ENCODE peak calls at places on chromosomes 4 and X, in seven cellular contexts. One of them, this sample, is unnamed.

GRCh38 chrX:51395807-51396728 is 63.4 kb downstream of the NUDT10 start:
- DNase-seq in fibroblast of lung: peak; percentile 21
- DNase-seq in GM06990: peak; percentile 25
- DNase-seq in hepatocyte: no peak
- DNase-seq in MM.1S: peak; percentile 77
- DNase-seq in uterus: peak; percentile 34
- DNase-seq in AG09309: no peak
- DNase-seq in this sample: no peak

GRCh38 chr4:48766393-48766792 is 13.7 kb downstream of the FRYL start:
- DNase-seq in fibroblast of lung: no peak
- DNase-seq in GM06990: no peak
- DNase-seq in hepatocyte: no peak
- DNase-seq in MM.1S: no peak
- DNase-seq in uterus: no peak
- DNase-seq in AG09309: no peak
- DNase-seq in this sample: no peak

GRCh38 chr4:154142664-154143063 is 348.9 kb downstream of the DCHS2 start:
- DNase-seq in fibroblast of lung: no peak
- DNase-seq in GM06990: no peak
- DNase-seq in hepatocyte: no peak
- DNase-seq in MM.1S: no peak
- DNase-seq in uterus: no peak
- DNase-seq in AG09309: no peak
- DNase-seq in this sample: no peak

GRCh38 chr4:141155586-141155985 is 22.3 kb upstream of the RNF150 start:
- DNase-seq in fibroblast of lung: no peak
- DNase-seq in GM06990: no peak
- DNase-seq in hepatocyte: no peak
- DNase-seq in MM.1S: no peak
- DNase-seq in uterus: no peak
- DNase-seq in AG09309: no peak
- DNase-seq in this sample: no peak

GRCh38 chr4:155759372-155760252 is 791 bp downstream of the GUCY1B1 start:
- DNase-seq in fibroblast of lung: peak; percentile 61
- DNase-seq in GM06990: peak; percentile 69
- DNase-seq in hepatocyte: peak; percentile 50
- DNase-seq in MM.1S: peak; percentile 23
- DNase-seq in uterus: peak; percentile 76
- DNase-seq in AG09309: no peak
- DNase-seq in this sample: no peak

GRCh38 chr4:1047106-1047975 is 35.9 kb downstream of the FGFRL1 start:
- DNase-seq in fibroblast of lung: peak; percentile 33
- DNase-seq in GM06990: no peak
- DNase-seq in hepatocyte: no peak
- DNase-seq in MM.1S: no peak
- DNase-seq in uterus: peak; percentile 37
- DNase-seq in AG09309: no peak
- DNase-seq in this sample: no peak

GRCh38 chrX:115030635-115031034 is 13.2 kb upstream of the IL13RA2 start:
- DNase-seq in fibroblast of lung: no peak
- DNase-seq in GM06990: no peak
- DNase-seq in hepatocyte: peak; percentile 71
- DNase-seq in MM.1S: no peak
- DNase-seq in uterus: no peak
- DNase-seq in AG09309: no peak
- DNase-seq in this sample: no peak

GRCh38 chrX:1244164-1245076 is 24.2 kb upstream of the CSF2RA start:
- DNase-seq in fibroblast of lung: no peak
- DNase-seq in GM06990: no peak
- DNase-seq in hepatocyte: peak; percentile 28
- DNase-seq in MM.1S: peak; percentile 24
- DNase-seq in uterus: no peak
- DNase-seq in AG09309: no peak
- DNase-seq in this sample: no peak

GRCh38 chrX:154525606-154526490 is 9.8 kb upstream of the FAM3A start:
- DNase-seq in fibroblast of lung: no peak
- DNase-seq in GM06990: no peak
- DNase-seq in hepatocyte: no peak
- DNase-seq in MM.1S: no peak
- DNase-seq in uterus: no peak
- DNase-seq in AG09309: no peak
- DNase-seq in this sample: no peak

GRCh38 chr4:74364649-74365491 is at the start of gene EREG:
- DNase-seq in fibroblast of lung: peak; percentile 84
- DNase-seq in GM06990: peak; percentile 7
- DNase-seq in hepatocyte: peak; percentile 45
- DNase-seq in MM.1S: no peak
- DNase-seq in uterus: peak; percentile 13
- DNase-seq in AG09309: no peak
- DNase-seq in this sample: no peak

GRCh38 chrX:15619053-15619772 is 18.5 kb upstream of the ACE2 start:
- DNase-seq in fibroblast of lung: no peak
- DNase-seq in GM06990: no peak
- DNase-seq in hepatocyte: peak; percentile 78
- DNase-seq in MM.1S: no peak
- DNase-seq in uterus: no peak
- DNase-seq in AG09309: no peak
- DNase-seq in this sample: no peak

GRCh38 chrX:119887721-119888425 is 7.8 kb upstream of the AKAP14 start:
- DNase-seq in fibroblast of lung: peak; percentile 49
- DNase-seq in GM06990: peak; percentile 46
- DNase-seq in hepatocyte: peak; percentile 78
- DNase-seq in MM.1S: no peak
- DNase-seq in uterus: peak; percentile 37
- DNase-seq in AG09309: no peak
- DNase-seq in this sample: peak; percentile 16

GRCh38 chrX:43881410-43882293 is 598 bp downstream of the MAOB start:
- DNase-seq in fibroblast of lung: no peak
- DNase-seq in GM06990: no peak
- DNase-seq in hepatocyte: peak; percentile 24
- DNase-seq in MM.1S: no peak
- DNase-seq in uterus: peak; percentile 46
- DNase-seq in AG09309: no peak
- DNase-seq in this sample: no peak

GRCh38 chr4:174764105-174764729 is 64.8 kb downstream of the GLRA3 start:
- DNase-seq in fibroblast of lung: peak; percentile 68
- DNase-seq in GM06990: peak; percentile 2
- DNase-seq in hepatocyte: peak; percentile 76
- DNase-seq in MM.1S: peak; percentile 74
- DNase-seq in uterus: no peak
- DNase-seq in AG09309: peak; percentile 28
- DNase-seq in this sample: peak; percentile 18

GRCh38 chr4:172270421-172270820 is 457.2 kb downstream of the GALNTL6 start:
- DNase-seq in fibroblast of lung: no peak
- DNase-seq in GM06990: no peak
- DNase-seq in hepatocyte: peak; percentile 8
- DNase-seq in MM.1S: no peak
- DNase-seq in uterus: no peak
- DNase-seq in AG09309: no peak
- DNase-seq in this sample: no peak

GRCh38 chr4:88897180-88897579 is 159.8 kb downstream of the FAM13A start:
- DNase-seq in fibroblast of lung: no peak
- DNase-seq in GM06990: no peak
- DNase-seq in hepatocyte: no peak
- DNase-seq in MM.1S: no peak
- DNase-seq in uterus: no peak
- DNase-seq in AG09309: no peak
- DNase-seq in this sample: no peak

GRCh38 chrX:79366888-79367749 is at the start of gene ITM2A:
- DNase-seq in fibroblast of lung: no peak
- DNase-seq in GM06990: peak; percentile 61
- DNase-seq in hepatocyte: peak; percentile 35
- DNase-seq in MM.1S: peak; percentile 51
- DNase-seq in uterus: peak; percentile 56
- DNase-seq in AG09309: no peak
- DNase-seq in this sample: no peak

GRCh38 chrX:119870626-119871131 is 854 bp downstream of the RNF113A start:
- DNase-seq in fibroblast of lung: peak; percentile 14
- DNase-seq in GM06990: no peak
- DNase-seq in hepatocyte: peak; percentile 34
- DNase-seq in MM.1S: no peak
- DNase-seq in uterus: no peak
- DNase-seq in AG09309: no peak
- DNase-seq in this sample: no peak

GRCh38 chr4:61359301-61359700 is 159.2 kb downstream of the ADGRL3 start:
- DNase-seq in fibroblast of lung: no peak
- DNase-seq in GM06990: no peak
- DNase-seq in hepatocyte: no peak
- DNase-seq in MM.1S: no peak
- DNase-seq in uterus: no peak
- DNase-seq in AG09309: no peak
- DNase-seq in this sample: no peak

GRCh38 chrX:148459343-148459742 is 41.1 kb upstream of the AFF2 start:
- DNase-seq in fibroblast of lung: no peak
- DNase-seq in GM06990: peak; percentile 36
- DNase-seq in hepatocyte: no peak
- DNase-seq in MM.1S: no peak
- DNase-seq in uterus: no peak
- DNase-seq in AG09309: no peak
- DNase-seq in this sample: peak; percentile 40

GRCh38 chrX:47174376-47174775 is 19.3 kb upstream of the UBA1 start:
- DNase-seq in fibroblast of lung: no peak
- DNase-seq in GM06990: no peak
- DNase-seq in hepatocyte: no peak
- DNase-seq in MM.1S: no peak
- DNase-seq in uterus: no peak
- DNase-seq in AG09309: no peak
- DNase-seq in this sample: no peak

DNA sequence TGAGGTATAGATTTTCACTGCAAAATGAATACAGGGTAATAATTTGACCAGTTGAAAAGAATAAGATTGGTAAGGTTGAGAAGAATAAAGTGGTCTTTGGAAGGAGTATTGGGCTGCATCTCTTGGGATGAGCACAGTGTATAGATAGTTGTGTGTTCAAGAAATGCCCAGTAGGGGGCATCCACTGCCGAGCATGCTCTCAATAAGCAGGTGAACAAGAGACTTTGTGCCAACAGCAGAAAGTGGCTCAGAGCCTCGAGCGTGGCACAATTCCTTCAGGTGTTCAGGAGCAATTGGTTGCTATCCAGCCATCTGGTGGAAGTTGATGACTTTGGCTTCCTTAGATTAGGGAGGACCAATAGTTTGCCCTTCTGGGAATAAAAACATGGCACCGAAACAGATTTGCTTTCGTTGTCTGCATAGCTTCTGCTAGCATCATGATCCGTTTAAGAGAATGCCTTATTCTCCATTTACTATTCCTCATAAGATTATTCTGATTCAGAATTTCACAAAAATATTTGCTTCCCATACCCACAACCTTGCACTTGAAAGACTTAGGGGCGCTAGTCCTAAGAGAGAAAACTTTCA is 258.1 kb upstream of the NEIL3 start:
- DNase-seq in fibroblast of lung: peak; percentile 30
- DNase-seq in GM06990: no peak
- DNase-seq in hepatocyte: peak; percentile 56
- DNase-seq in MM.1S: peak; percentile 69
- DNase-seq in uterus: no peak
- DNase-seq in AG09309: no peak
- DNase-seq in this sample: peak; percentile 16
- TF ChIP-seq CTCF in fibroblast of lung: peak; percentile 12
- TF ChIP-seq CTCF in GM06990: peak; percentile 72
- TF ChIP-seq CTCF in hepatocyte: peak; percentile 34
- TF ChIP-seq CTCF in MM.1S: peak; percentile 78
- TF ChIP-seq CTCF in uterus: no peak
- TF ChIP-seq CTCF in AG09309: peak; percentile 26
- TF ChIP-seq CTCF in this sample: peak; percentile 75

DNA sequence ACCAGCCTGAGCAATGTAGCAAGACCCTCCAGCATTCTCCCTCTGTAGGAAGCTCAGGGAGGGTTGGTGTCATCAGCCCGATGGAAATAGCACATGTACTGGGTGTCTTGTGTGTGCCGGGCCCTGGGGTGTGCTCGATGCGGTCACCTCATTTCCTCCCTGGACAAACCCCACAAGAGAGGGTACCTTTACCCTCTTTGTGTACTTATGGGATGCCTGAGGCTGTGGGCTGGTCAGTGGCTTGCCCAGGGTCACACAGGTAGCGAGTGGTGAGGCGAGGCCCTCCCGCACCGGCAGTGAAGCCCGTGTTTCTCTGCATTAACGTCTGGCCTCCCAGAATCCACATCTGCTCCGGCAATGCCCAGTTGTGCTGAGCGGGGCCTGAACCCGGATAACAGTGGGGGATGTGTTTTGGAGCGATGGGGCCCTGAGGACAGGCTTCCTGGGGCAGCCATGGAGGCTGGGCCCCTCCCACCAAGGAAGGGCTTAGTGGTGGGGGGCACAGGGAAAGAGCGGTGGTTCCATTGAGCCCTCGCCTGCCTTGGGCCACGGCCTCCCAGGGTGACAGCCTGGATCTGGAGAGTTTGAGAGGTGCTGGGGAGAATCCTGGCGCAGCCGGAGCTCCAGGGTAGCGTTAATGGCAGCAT is 8.1 kb downstream of the PSAPL1 start:
- DNase-seq in fibroblast of lung: no peak
- DNase-seq in GM06990: no peak
- DNase-seq in hepatocyte: no peak
- DNase-seq in MM.1S: no peak
- DNase-seq in uterus: peak; percentile 11
- DNase-seq in AG09309: no peak
- DNase-seq in this sample: no peak
- H3K4me3 ChIP-seq in fibroblast of lung: no peak overlapping the region
- H3K4me3 ChIP-seq in GM06990: no peak overlapping the region
- H3K4me3 ChIP-seq in hepatocyte: no peak overlapping the region
- H3K4me3 ChIP-seq in MM.1S: no peak overlapping the region
- H3K4me3 ChIP-seq in uterus: no peak overlapping the region
- H3K4me3 ChIP-seq in AG09309: no peak overlapping the region
- H3K4me3 ChIP-seq in this sample: no peak overlapping the region

GRCh38 chrX:94662665-94663064 is 988.7 kb downstream of the FAM133A start:
- DNase-seq in fibroblast of lung: no peak
- DNase-seq in GM06990: no peak
- DNase-seq in hepatocyte: peak; percentile 64
- DNase-seq in MM.1S: peak; percentile 37
- DNase-seq in uterus: no peak
- DNase-seq in AG09309: no peak
- DNase-seq in this sample: no peak
- TF ChIP-seq CTCF in fibroblast of lung: no peak
- TF ChIP-seq CTCF in GM06990: no peak
- TF ChIP-seq CTCF in hepatocyte: peak; percentile 54
- TF ChIP-seq CTCF in MM.1S: peak; percentile 15
- TF ChIP-seq CTCF in uterus: no peak
- TF ChIP-seq CTCF in AG09309: no peak
- TF ChIP-seq CTCF in this sample: no peak

GRCh38 chr4:184804621-184805020 is 21.1 kb downstream of the ACSL1 start:
- DNase-seq in fibroblast of lung: no peak
- DNase-seq in GM06990: no peak
- DNase-seq in hepatocyte: no peak
- DNase-seq in MM.1S: no peak
- DNase-seq in uterus: no peak
- DNase-seq in AG09309: no peak
- DNase-seq in this sample: no peak

GRCh38 chr4:184801781-184802180 is 24.0 kb downstream of the ACSL1 start:
- DNase-seq in fibroblast of lung: peak; percentile 8
- DNase-seq in GM06990: no peak
- DNase-seq in hepatocyte: no peak
- DNase-seq in MM.1S: no peak
- DNase-seq in uterus: no peak
- DNase-seq in AG09309: no peak
- DNase-seq in this sample: no peak

GRCh38 chr4:184802203-184803015 is 23.4 kb downstream of the ACSL1 start:
- DNase-seq in fibroblast of lung: peak; percentile 17
- DNase-seq in GM06990: no peak
- DNase-seq in hepatocyte: no peak
- DNase-seq in MM.1S: no peak
- DNase-seq in uterus: peak; percentile 59
- DNase-seq in AG09309: no peak
- DNase-seq in this sample: no peak

GRCh38 chr4:184803884-184804283 is 21.9 kb downstream of the ACSL1 start:
- DNase-seq in fibroblast of lung: no peak
- DNase-seq in GM06990: no peak
- DNase-seq in hepatocyte: no peak
- DNase-seq in MM.1S: no peak
- DNase-seq in uterus: no peak
- DNase-seq in AG09309: no peak
- DNase-seq in this sample: no peak

GRCh38 chr4:184803133-184803532 is 22.6 kb downstream of the ACSL1 start:
- DNase-seq in fibroblast of lung: no peak
- DNase-seq in GM06990: no peak
- DNase-seq in hepatocyte: no peak
- DNase-seq in MM.1S: no peak
- DNase-seq in uterus: no peak
- DNase-seq in AG09309: no peak
- DNase-seq in this sample: no peak
- H3K4me3 ChIP-seq in fibroblast of lung: no peak overlapping the region
- H3K4me3 ChIP-seq in GM06990: no peak overlapping the region
- H3K4me3 ChIP-seq in hepatocyte: no peak overlapping the region
- H3K4me3 ChIP-seq in MM.1S: no peak overlapping the region
- H3K4me3 ChIP-seq in uterus: no peak overlapping the region
- H3K4me3 ChIP-seq in AG09309: no peak overlapping the region
- H3K4me3 ChIP-seq in this sample: no peak overlapping the region

This sample was measured in GM12864.